ENCODE peak calls at places on chromosomes 16 and 17, in eight cellular contexts. R is GM23248, C is A549, M is esophagus squamous epithelium, Z is thoracic aorta, Y is tibial artery, G is brain microvascular endothelial cell, X is astrocyte of the cerebellum. N is an unnamed sample.

GRCh38 chr17:48052956-48053757 is 5.0 kb downstream of the NFE2L1 start:
- DNase-seq in R (peak; percentile 45), C (no peak), M (no peak), Z (peak; percentile 20), Y (peak; percentile 93), G (no peak), X (no peak), N (no peak)

GRCh38 chr16:55552621-55553020 is 13.9 kb upstream of the CAPNS2 start:
- DNase-seq in R (peak; percentile 86), C (peak; percentile 7), M (no peak), Z (no peak), Y (no peak), G (peak; percentile 80), X (no peak), N (peak; percentile 81)

GRCh38 chr16:87895641-87896141 is 26.4 kb upstream of the SLC7A5 start:
- DNase-seq in R (peak; percentile 91), C (no peak), M (no peak), Z (no peak), Y (no peak), G (peak; percentile 59), X (peak; percentile 12), N (peak; percentile 48)

GRCh38 chr16:19179890-19180490 is 11.9 kb downstream of the SYT17 start:
- DNase-seq in R (peak; percentile 67), C (peak; percentile 70), M (no peak), Z (no peak), Y (peak; percentile 72), G (peak; percentile 37), X (no peak), N (no peak)

GRCh38 chr17:72358465-72358864 is 237.6 kb downstream of the SOX9 start:
- DNase-seq in R (peak; percentile 84), C (peak; percentile 49), M (no peak), Z (no peak), Y (no peak), G (peak; percentile 45), X (peak; percentile 60), N (peak; percentile 72)

GRCh38 chr16:6095414-6095813 is 997.8 kb upstream of the EEF2KMT start:
- DNase-seq in R (no peak), C (no peak), M (no peak), Z (no peak), Y (no peak), G (no peak), X (no peak), N (no peak)

GRCh38 chr16:84267380-84267779 is 27.3 kb upstream of the WFDC1 start:
- DNase-seq in R (no peak), C (no peak), M (no peak), Z (no peak), Y (no peak), G (no peak), X (no peak), N (no peak)

GRCh38 chr17:74008196-74008595 is 195.3 kb upstream of the RPL38 start:
- DNase-seq in R (peak; percentile 11), C (peak; percentile 43), M (no peak), Z (no peak), Y (no peak), G (no peak), X (no peak), N (no peak)

GRCh38 chr16:19898924-19899604 is 14.4 kb upstream of the GPRC5B start:
- DNase-seq in R (peak; percentile 64), C (peak; percentile 66), M (no peak), Z (no peak), Y (no peak), G (peak; percentile 63), X (peak; percentile 38), N (no peak)

GRCh38 chr17:77834170-77835115 is 124.1 kb upstream of the TNRC6C start:
- DNase-seq in R (peak; percentile 98), C (peak; percentile 71), M (no peak), Z (peak; percentile 65), Y (peak; percentile 92), G (peak; percentile 93), X (peak; percentile 74), N (peak; percentile 62)

GRCh38 chr17:39236383-39236927 is 10.7 kb upstream of the STAC2 start:
- DNase-seq in R (no peak), C (no peak), M (no peak), Z (no peak), Y (peak; percentile 47), G (no peak), X (no peak), N (no peak)

GRCh38 chr16:11670171-11671131 is 2.2 kb downstream of the SNN start:
- DNase-seq in R (peak; percentile 29), C (no peak), M (no peak), Z (no peak), Y (peak; percentile 78), G (no peak), X (no peak), N (no peak)

GRCh38 chr16:53041196-53041977 is 11.3 kb downstream of the CHD9NB start:
- DNase-seq in R (no peak), C (no peak), M (no peak), Z (no peak), Y (no peak), G (no peak), X (no peak), N (peak; percentile 72)

GRCh38 chr17:55717898-55718735 is 4.5 kb downstream of the TMEM100 start:
- DNase-seq in R (peak; percentile 78), C (peak; percentile 78), M (no peak), Z (no peak), Y (peak; percentile 84), G (peak; percentile 82), X (peak; percentile 58), N (no peak)

GRCh38 chr17:39665642-39666221 is 583 bp downstream of the TCAP start:
- DNase-seq in R (peak; percentile 43), C (peak; percentile 62), M (no peak), Z (no peak), Y (peak; percentile 70), G (no peak), X (no peak), N (no peak)

GRCh38 chr17:15263206-15263579 is 1.9 kb downstream of the PMP22 start:
- DNase-seq in R (peak; percentile 94), C (peak; percentile 84), M (peak; percentile 15), Z (peak; percentile 81), Y (peak; percentile 98), G (no peak), X (peak; percentile 89), N (peak; percentile 39)
- H3K4me3 ChIP-seq in R (peak overlapping the region; percentile 94), C (peak overlapping the region; percentile 70), M (peak overlapping the region; percentile 77), Z (peak overlapping the region; percentile 96), Y (peak overlapping the region; percentile 74), G (peak overlapping the region; percentile 74), X (peak overlapping the region; percentile 81), N (peak overlapping the region; percentile 63)

DNA sequence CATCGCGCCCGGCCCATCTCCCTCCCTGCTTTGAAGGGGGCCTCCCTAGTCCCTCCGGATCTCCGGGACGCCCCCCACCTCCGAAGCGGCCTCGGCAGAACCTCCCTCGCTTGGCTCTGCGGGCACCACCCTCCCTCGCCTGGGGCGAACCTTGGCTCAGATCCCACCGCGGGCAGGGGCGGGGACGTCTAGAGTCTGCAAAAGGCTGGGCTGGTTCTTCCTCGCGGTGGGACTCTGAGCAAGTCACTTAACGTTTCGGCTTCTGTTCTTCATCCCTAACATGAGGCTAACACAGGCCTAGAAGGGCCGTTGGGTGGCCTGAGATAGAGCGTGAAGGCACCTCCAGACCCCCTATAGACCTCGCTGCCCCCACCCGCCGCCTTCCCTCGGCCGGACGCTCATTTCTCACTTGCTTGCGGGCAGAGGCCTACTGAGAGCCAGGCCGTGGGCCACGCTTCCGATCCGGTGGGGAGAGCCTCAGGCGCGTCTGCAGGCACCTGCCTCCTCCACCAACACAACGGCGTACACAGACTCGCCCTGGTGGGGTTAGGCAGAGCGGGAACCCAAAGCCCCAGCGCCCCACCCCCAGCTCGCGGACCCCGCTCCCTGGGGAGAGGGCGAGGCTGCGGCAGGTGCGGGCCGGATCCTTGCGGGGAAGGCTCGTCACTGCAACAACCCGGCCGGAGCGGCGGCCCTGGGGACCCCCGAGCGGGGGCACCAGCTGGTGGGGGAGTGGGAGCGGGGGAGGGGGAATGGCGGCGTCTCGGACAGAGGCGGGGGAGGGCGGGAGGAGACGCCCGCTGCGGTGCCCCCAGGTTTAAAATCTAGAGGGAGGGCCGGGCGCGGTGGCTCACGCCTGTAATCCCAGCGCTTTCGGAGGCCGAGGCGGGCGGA is 5.4 kb downstream of the MYO1C start:
- DNase-seq in R (peak; percentile 82), C (peak; percentile 92), M (no peak), Z (peak; percentile 62), Y (peak; percentile 96), G (peak; percentile 34), X (no peak), N (no peak)
- H3K4me3 ChIP-seq in R (peak overlapping the region; percentile 84), C (peak overlapping the region; percentile 82), M (peak overlapping the region; percentile 94), Z (peak overlapping the region; percentile 90), Y (peak overlapping the region; percentile 87), G (peak overlapping the region; percentile 46), X (no peak overlapping the region), N (peak overlapping the region; percentile 11)

GRCh38 chr16:1379863-1380174 is 28.1 kb downstream of the GNPTG start:
- DNase-seq in R (no peak), C (no peak), M (no peak), Z (no peak), Y (no peak), G (no peak), X (no peak), N (no peak)
- H3K4me3 ChIP-seq in R (no peak overlapping the region), C (peak overlapping the region; percentile 70), M (peak overlapping the region; percentile 77), Z (peak overlapping the region; percentile 89), Y (peak overlapping the region; percentile 57), G (peak overlapping the region; percentile 22), X (peak overlapping the region; percentile 27), N (peak overlapping the region; percentile 35)

GRCh38 chr16:66845080-66845410 is 831 bp downstream of the CA7 start:
- DNase-seq in R (no peak), C (no peak), M (no peak), Z (no peak), Y (no peak), G (no peak), X (no peak), N (no peak)
- H3K4me3 ChIP-seq in R (peak overlapping the region; percentile 63), C (peak overlapping the region; percentile 37), M (peak overlapping the region; percentile 66), Z (peak overlapping the region; percentile 67), Y (peak overlapping the region; percentile 43), G (peak overlapping the region; percentile 9), X (peak overlapping the region; percentile 42), N (peak overlapping the region; percentile 37)

GRCh38 chr16:1163567-1164055 is 10.7 kb downstream of the CACNA1H start:
- DNase-seq in R (peak; percentile 32), C (no peak), M (no peak), Z (no peak), Y (no peak), G (peak; percentile 54), X (no peak), N (no peak)

GRCh38 chr16:1162701-1163566 is 10.0 kb downstream of the CACNA1H start:
- DNase-seq in R (no peak), C (no peak), M (no peak), Z (no peak), Y (no peak), G (no peak), X (no peak), N (no peak)

GRCh38 chr16:1165511-1165910 is 12.6 kb downstream of the CACNA1H start:
- DNase-seq in R (no peak), C (no peak), M (no peak), Z (no peak), Y (no peak), G (no peak), X (no peak), N (no peak)

GRCh38 chr16:1164382-1164781 is 11.5 kb downstream of the CACNA1H start:
- DNase-seq in R (no peak), C (no peak), M (no peak), Z (no peak), Y (no peak), G (no peak), X (no peak), N (no peak)

GRCh38 chr16:1164975-1165374 is 12.1 kb downstream of the CACNA1H start:
- DNase-seq in R (no peak), C (no peak), M (no peak), Z (no peak), Y (no peak), G (no peak), X (no peak), N (no peak)
- H3K4me3 ChIP-seq in R (no peak overlapping the region), C (no peak overlapping the region), M (no peak overlapping the region), Z (no peak overlapping the region), Y (no peak overlapping the region), G (no peak overlapping the region), X (no peak overlapping the region), N (no peak overlapping the region)